ENCODE peak calls at places on chromosomes 13 and 19, in six cellular contexts. O is H1, M is WTC11, T is endothelial cell of umbilical vein, A is K562, H is HepG2. G is an unnamed sample.

GRCh38 chr13:40076765-40077362 is 421.4 kb downstream of the COG6 start:
- DNase-seq in O (no peak), M (no peak), T (no peak), A (no peak), H (no peak), G (no peak)

GRCh38 chr13:109144693-109145437 is 515.5 kb downstream of the MYO16 start:
- DNase-seq in O (no peak), M (no peak), T (no peak), A (no peak), H (no peak), G (no peak)

GRCh38 chr19:33441828-33442227 is 68.3 kb downstream of the CEBPG start:
- DNase-seq in O (no peak), M (no peak), T (no peak), A (no peak), H (no peak), G (no peak)

GRCh38 chr19:1678073-1678472 is 25.7 kb upstream of the TCF3 start:
- DNase-seq in O (no peak), M (no peak), T (no peak), A (no peak), H (no peak), G (no peak)

GRCh38 chr13:55577082-55577846 is 1563.5 kb upstream of the PRR20A start:
- DNase-seq in O (no peak), M (no peak), T (no peak), A (no peak), H (no peak), G (no peak)

GRCh38 chr19:48990400-48990799 is 2.7 kb downstream of the GYS1 start:
- DNase-seq in O (no peak), M (no peak), T (no peak), A (no peak), H (no peak), G (no peak)

GRCh38 chr13:100523994-100524393 is 64.6 kb downstream of the GGACT start:
- DNase-seq in O (no peak), M (no peak), T (no peak), A (no peak), H (no peak), G (no peak)

GRCh38 chr19:10086032-10086903 is at the start of gene SHFL:
- DNase-seq in O (peak), M (peak), T (peak), A (peak), H (peak), G (no peak)

GRCh38 chr13:51015973-51016372 is 95.1 kb downstream of the C13orf42 start:
- DNase-seq in O (no peak), M (no peak), T (no peak), A (no peak), H (no peak), G (no peak)

GRCh38 chr13:81383441-81383840 is 1042.5 kb upstream of the SPRY2 start:
- DNase-seq in O (no peak), M (no peak), T (no peak), A (no peak), H (no peak), G (no peak)
- TF ChIP-seq JUN in O (no peak), M (no peak), T (no peak), A (no peak), H (no peak), G (no peak)

DNA sequence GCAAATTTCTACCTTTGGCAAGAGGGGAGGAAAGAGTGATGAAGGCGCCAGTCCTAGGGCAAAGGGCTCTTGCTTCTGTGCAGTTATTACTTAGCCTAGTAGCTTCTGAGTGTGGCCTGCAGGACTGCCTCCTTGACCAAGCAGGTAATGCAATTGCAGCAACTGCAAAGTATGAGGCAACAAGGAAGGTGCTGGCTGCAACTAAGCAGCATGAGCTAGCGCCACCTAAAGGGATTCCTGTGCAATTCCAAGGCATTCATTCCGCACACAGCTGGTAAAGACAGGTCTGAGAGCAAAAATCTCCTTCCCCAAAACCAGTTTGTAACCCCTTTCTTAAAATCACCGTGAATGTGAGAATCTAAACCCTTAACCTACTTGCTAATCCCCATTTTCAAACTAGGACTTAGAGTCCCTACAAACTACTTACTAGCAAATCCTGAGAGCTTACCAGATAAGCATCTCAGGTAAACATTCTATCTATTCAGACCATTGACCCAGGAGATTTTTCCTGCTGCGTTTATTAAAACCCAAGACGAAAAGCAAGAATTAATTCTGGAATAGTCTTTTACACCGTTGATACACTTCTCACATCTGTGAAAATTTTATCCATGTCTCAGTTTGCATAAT is 62.9 kb downstream of the DCT start:
- DNase-seq in O (peak), M (peak), T (peak), A (no peak), H (peak), G (peak)
- TF ChIP-seq JUN in O (no peak), M (no peak), T (no peak), A (no peak), H (no peak), G (no peak)

DNA sequence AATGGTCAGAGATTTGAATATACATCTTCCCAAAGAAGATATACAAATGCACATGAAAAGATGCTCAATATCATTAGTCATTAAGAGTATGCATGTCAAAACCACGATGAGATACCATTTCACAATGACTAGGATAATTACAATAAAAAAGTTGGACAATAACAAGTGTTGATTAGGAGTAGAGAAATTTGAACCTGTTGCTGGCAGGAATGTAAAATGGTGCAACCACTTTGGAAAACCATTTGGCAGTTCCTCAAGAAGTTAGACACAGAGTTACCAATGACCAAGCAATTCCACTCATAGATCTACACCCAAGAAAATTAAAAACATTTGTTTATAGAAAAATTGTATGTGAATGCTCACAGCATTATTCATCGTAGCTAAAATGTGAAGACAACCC is 33.2 kb upstream of the STARD13 start:
- DNase-seq in O (no peak), M (no peak), T (no peak), A (no peak), H (no peak), G (no peak)
- TF ChIP-seq JUN in O (no peak), M (no peak), T (no peak), A (no peak), H (no peak), G (no peak)

DNA sequence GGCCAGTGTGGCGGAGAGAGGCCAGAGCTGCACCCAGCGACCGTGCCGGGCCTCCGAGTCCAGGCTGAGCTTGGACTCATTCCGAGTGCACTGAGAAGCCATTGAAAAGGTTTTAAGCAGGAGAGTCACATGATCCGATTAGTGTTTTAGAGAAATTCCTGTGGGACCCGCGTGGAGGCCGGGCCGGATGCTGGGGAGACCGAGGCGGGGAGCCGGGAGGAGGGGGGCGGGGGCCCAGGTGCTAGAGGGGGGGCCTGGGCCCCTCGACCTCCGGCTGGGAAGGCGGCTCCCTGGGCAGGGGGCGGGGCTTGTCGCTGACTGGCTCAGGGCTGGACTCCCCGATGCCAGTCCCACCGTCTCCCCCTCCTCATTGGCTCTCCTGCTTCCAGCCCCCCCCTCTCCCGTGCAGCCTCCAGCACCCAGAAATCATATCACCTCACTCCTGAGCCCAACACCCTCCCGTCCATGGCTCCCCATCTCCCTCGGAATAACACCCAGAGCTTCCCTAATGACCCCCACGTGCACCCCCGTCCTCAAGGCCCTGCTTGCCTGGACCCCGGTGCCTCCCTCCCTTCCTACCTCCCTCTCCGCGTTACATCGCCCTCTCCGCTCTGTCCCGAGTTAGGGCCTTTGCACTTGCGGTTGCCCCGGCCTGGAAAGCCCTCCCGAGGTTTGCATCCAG is 5.2 kb upstream of the ZNF579 start:
- DNase-seq in O (peak), M (peak), T (peak), A (peak), H (peak), G (peak)
- TF ChIP-seq JUN in O (no peak), M (no peak), T (no peak), A (no peak), H (no peak), G (no peak)

GRCh38 chr13:80157261-80157942 is 183.5 kb downstream of the SPRY2 start:
- DNase-seq in O (no peak), M (no peak), T (no peak), A (no peak), H (no peak), G (no peak)
- TF ChIP-seq JUN in O (no peak), M (no peak), T (no peak), A (no peak), H (no peak), G (no peak)

GRCh38 chr13:61202042-61202441 is 213.6 kb downstream of the PCDH20 start:
- DNase-seq in O (no peak), M (peak), T (no peak), A (no peak), H (no peak), G (no peak)
- TF ChIP-seq JUN in O (no peak), M (no peak), T (no peak), A (no peak), H (no peak), G (no peak)

GRCh38 chr13:52703482-52703881 is 36.1 kb downstream of the CNMD start:
- DNase-seq in O (no peak), M (no peak), T (no peak), A (no peak), H (no peak), G (no peak)
- TF ChIP-seq JUN in O (no peak), M (no peak), T (no peak), A (no peak), H (no peak), G (no peak)

GRCh38 chr19:6772028-6772865 is at the start of gene VAV1:
- DNase-seq in O (no peak), M (peak), T (no peak), A (peak), H (no peak), G (no peak)

GRCh38 chr19:6772866-6773322 is 386 bp downstream of the VAV1 start:
- DNase-seq in O (no peak), M (no peak), T (no peak), A (no peak), H (no peak), G (no peak)

GRCh38 chr19:6774821-6775707 is 2.6 kb downstream of the VAV1 start:
- DNase-seq in O (no peak), M (no peak), T (no peak), A (no peak), H (no peak), G (no peak)

GRCh38 chr19:6776999-6777398 is 4.5 kb downstream of the VAV1 start:
- DNase-seq in O (no peak), M (no peak), T (no peak), A (no peak), H (no peak), G (no peak)

GRCh38 chr19:6773323-6773931 is 919 bp downstream of the VAV1 start:
- DNase-seq in O (no peak), M (no peak), T (no peak), A (peak), H (no peak), G (no peak)
- TF ChIP-seq JUN in O (no peak), M (no peak), T (no peak), A (no peak), H (no peak), G (no peak)

G was measured in A549.